ENCODE peak calls at places on chromosome 2, in five cellular contexts. E is AG09319; Q is GM23338; T is activated naive CD4-positive, alpha-beta T cell treated with Interleukin-2 at 50 U/mL for 16 hours; J is Kasumi-1. W is an unnamed sample.
A peak's percentile ranks its signal among the peaks of the same experiment; 100 is the strongest.

GRCh38 chr2:99845291-99845690 is 297.1 kb downstream of the AFF3 start:
- DNase-seq in E (no peak), Q (no peak), T (no peak), J (no peak), W (no peak)

GRCh38 chr2:207865210-207865609 is 95.5 kb upstream of the FZD5 start:
- DNase-seq in E (no peak), Q (no peak), T (no peak), J (no peak), W (no peak)

GRCh38 chr2:11738589-11739436 is 7.6 kb upstream of the LPIN1 start:
- DNase-seq in E (peak; percentile 79), Q (peak; percentile 63), T (peak; percentile 35), J (peak; percentile 61), W (peak; percentile 6)

GRCh38 chr2:186595219-186595618 is 5.4 kb downstream of the ITGAV start:
- DNase-seq in E (no peak), Q (peak; percentile 25), T (no peak), J (no peak), W (no peak)

GRCh38 chr2:95268208-95269035 is 5.8 kb upstream of the PROM2 start:
- DNase-seq in E (no peak), Q (no peak), T (no peak), J (no peak), W (no peak)

GRCh38 chr2:73910873-73911547 is 15.7 kb upstream of the DGUOK start:
- DNase-seq in E (no peak), Q (no peak), T (no peak), J (no peak), W (no peak)

GRCh38 chr2:143410097-143410897 is 281.1 kb downstream of the ARHGAP15 start:
- DNase-seq in E (no peak), Q (no peak), T (no peak), J (no peak), W (no peak)

GRCh38 chr2:145017149-145017548 is 497.2 kb upstream of the ZEB2 start:
- DNase-seq in E (no peak), Q (no peak), T (no peak), J (no peak), W (no peak)

GRCh38 chr2:191441761-191442160 is 196.6 kb downstream of the MYO1B start:
- DNase-seq in E (peak; percentile 14), Q (no peak), T (no peak), J (no peak), W (no peak)

GRCh38 chr2:217160103-217160502 is 300.2 kb upstream of the TNP1 start:
- DNase-seq in E (no peak), Q (no peak), T (no peak), J (no peak), W (no peak)

GRCh38 chr2:211835695-211836094 is 702.9 kb downstream of the ERBB4 start:
- DNase-seq in E (no peak), Q (no peak), T (no peak), J (no peak), W (no peak)

GRCh38 chr2:149418065-149418464 is 87.7 kb downstream of the LYPD6 start:
- DNase-seq in E (no peak), Q (peak; percentile 37), T (no peak), J (no peak), W (no peak)

GRCh38 chr2:43340945-43341356 is 114.5 kb upstream of the ZFP36L2 start:
- DNase-seq in E (no peak), Q (no peak), T (no peak), J (no peak), W (no peak)

GRCh38 chr2:190649035-190649797 is at the start of gene NAB1:
- DNase-seq in E (no peak), Q (peak; percentile 72), T (peak; percentile 70), J (peak; percentile 80), W (peak; percentile 70)

GRCh38 chr2:166625670-166626069 is 131.6 kb upstream of the SCN7A start:
- DNase-seq in E (no peak), Q (no peak), T (no peak), J (no peak), W (no peak)

GRCh38 chr2:23096905-23097602 is 287.9 kb upstream of the KLHL29 start:
- DNase-seq in E (no peak), Q (no peak), T (no peak), J (no peak), W (no peak)

GRCh38 chr2:189685540-189686229 is 11.2 kb downstream of the ANKAR start:
- DNase-seq in E (peak; percentile 23), Q (peak; percentile 72), T (no peak), J (peak; percentile 75), W (no peak)

GRCh38 chr2:135532581-135532980 is 1.3 kb downstream of the R3HDM1 start:
- DNase-seq in E (no peak), Q (no peak), T (no peak), J (no peak), W (no peak)

GRCh38 chr2:64652231-64653173 is 1.2 kb downstream of the SERTAD2 start:
- DNase-seq in E (no peak), Q (peak; percentile 55), T (peak; percentile 33), J (peak; percentile 52), W (peak; percentile 32)

GRCh38 chr2:127143851-127144782 is 37.2 kb upstream of the BIN1 start:
- DNase-seq in E (no peak), Q (no peak), T (no peak), J (no peak), W (no peak)

W was measured in T-helper 2 cell treated with Interferon-gamma antibody and Interleukin-4, amounts not matched to agents 5 μg/mL and 100 μg/mL, for 36 hours.